ENCODE peak calls at places on chromosomes 4 and X, in six cellular contexts. One of them, this sample, is unnamed. For H3K36me3, the result is how much of the 10 kb centered on the place peaks cover.

GRCh38 chr4:156779774-156780173 is 191.8 kb downstream of the PDGFC start:
- DNase-seq in DND-41: no peak
- DNase-seq in neuronal stem cell: no peak
- DNase-seq in Karpas-422: no peak
- DNase-seq in astrocyte: peak
- DNase-seq in fibroblast of lung: peak
- DNase-seq in this sample: no peak

GRCh38 chr4:87525636-87526035 is 3.5 kb downstream of the SPARCL1 start:
- DNase-seq in astrocyte: peak
- DNase-seq in neuronal stem cell: no peak
- DNase-seq in fibroblast of lung: peak
- DNase-seq in Karpas-422: no peak
- DNase-seq in DND-41: no peak
- DNase-seq in this sample: no peak

GRCh38 chrX:139759637-139760036 is 51.7 kb upstream of the MCF2 start:
- DNase-seq in neuronal stem cell: peak
- DNase-seq in astrocyte: no peak
- DNase-seq in Karpas-422: peak
- DNase-seq in DND-41: no peak
- DNase-seq in fibroblast of lung: peak
- DNase-seq in this sample: no peak

GRCh38 chr4:98664959-98665358 is 6.5 kb upstream of the TSPAN5 start:
- DNase-seq in DND-41: peak
- DNase-seq in Karpas-422: no peak
- DNase-seq in fibroblast of lung: no peak
- DNase-seq in neuronal stem cell: no peak
- DNase-seq in astrocyte: no peak
- DNase-seq in this sample: no peak

GRCh38 chr4:4985844-4986243 is 33.4 kb downstream of the CYTL1 start:
- DNase-seq in DND-41: no peak
- DNase-seq in neuronal stem cell: no peak
- DNase-seq in astrocyte: no peak
- DNase-seq in Karpas-422: peak
- DNase-seq in fibroblast of lung: no peak
- DNase-seq in this sample: no peak

GRCh38 chr4:52861879-52862604 is at the start of gene RASL11B:
- DNase-seq in fibroblast of lung: peak
- DNase-seq in Karpas-422: no peak
- DNase-seq in neuronal stem cell: peak
- DNase-seq in astrocyte: peak
- DNase-seq in DND-41: no peak
- DNase-seq in this sample: peak

GRCh38 chr4:125115476-125115875 is 199.3 kb upstream of the FAT4 start:
- DNase-seq in Karpas-422: peak
- DNase-seq in neuronal stem cell: no peak
- DNase-seq in DND-41: no peak
- DNase-seq in astrocyte: peak
- DNase-seq in fibroblast of lung: peak
- DNase-seq in this sample: no peak

GRCh38 chr4:43564601-43565000 is 672.1 kb downstream of the GRXCR1 start:
- DNase-seq in astrocyte: no peak
- DNase-seq in Karpas-422: no peak
- DNase-seq in neuronal stem cell: no peak
- DNase-seq in DND-41: no peak
- DNase-seq in fibroblast of lung: no peak
- DNase-seq in this sample: no peak

GRCh38 chrX:44290718-44291117 is 52.8 kb downstream of the EFHC2 start:
- DNase-seq in Karpas-422: no peak
- DNase-seq in astrocyte: no peak
- DNase-seq in DND-41: no peak
- DNase-seq in neuronal stem cell: no peak
- DNase-seq in fibroblast of lung: no peak
- DNase-seq in this sample: no peak

GRCh38 chr4:168679397-168680176 is 182.7 kb downstream of the PALLD start:
- DNase-seq in Karpas-422: no peak
- DNase-seq in astrocyte: no peak
- DNase-seq in neuronal stem cell: no peak
- DNase-seq in DND-41: no peak
- DNase-seq in fibroblast of lung: no peak
- DNase-seq in this sample: no peak

GRCh38 chrX:119755981-119756533 is 2.3 kb upstream of the SOWAHD start:
- DNase-seq in astrocyte: no peak
- DNase-seq in fibroblast of lung: peak
- DNase-seq in DND-41: peak
- DNase-seq in Karpas-422: no peak
- DNase-seq in neuronal stem cell: no peak
- DNase-seq in this sample: no peak

GRCh38 chrX:57453901-57454300 is 137.9 kb upstream of the ZXDB start:
- DNase-seq in astrocyte: no peak
- DNase-seq in neuronal stem cell: no peak
- DNase-seq in fibroblast of lung: no peak
- DNase-seq in Karpas-422: peak
- DNase-seq in DND-41: peak
- DNase-seq in this sample: peak

GRCh38 chrX:131812847-131813825 is 210.0 kb upstream of the STK26 start:
- DNase-seq in fibroblast of lung: no peak
- DNase-seq in DND-41: peak
- DNase-seq in astrocyte: peak
- DNase-seq in Karpas-422: peak
- DNase-seq in neuronal stem cell: no peak
- DNase-seq in this sample: no peak

GRCh38 chr4:1133033-1133432 is 19.7 kb upstream of the RNF212 start:
- DNase-seq in Karpas-422: no peak
- DNase-seq in DND-41: no peak
- DNase-seq in astrocyte: no peak
- DNase-seq in neuronal stem cell: no peak
- DNase-seq in fibroblast of lung: no peak
- DNase-seq in this sample: no peak

GRCh38 chrX:5991393-5991792 is 237.3 kb downstream of the NLGN4X start:
- DNase-seq in DND-41: no peak
- DNase-seq in fibroblast of lung: no peak
- DNase-seq in Karpas-422: no peak
- DNase-seq in astrocyte: no peak
- DNase-seq in neuronal stem cell: no peak
- DNase-seq in this sample: no peak

GRCh38 chr4:77433102-77433733 is 172.4 kb upstream of the CXCL13 start:
- DNase-seq in neuronal stem cell: peak
- DNase-seq in DND-41: peak
- DNase-seq in fibroblast of lung: peak
- DNase-seq in astrocyte: peak
- DNase-seq in Karpas-422: peak
- DNase-seq in this sample: peak

GRCh38 chr4:52982246-52982950 is 120.3 kb downstream of the RASL11B start:
- DNase-seq in fibroblast of lung: peak
- DNase-seq in astrocyte: peak
- DNase-seq in Karpas-422: peak
- DNase-seq in DND-41: no peak
- DNase-seq in neuronal stem cell: peak
- DNase-seq in this sample: peak

GRCh38 chr4:141179474-141180026 is 41.1 kb upstream of the ZNF330 start:
- DNase-seq in Karpas-422: no peak
- DNase-seq in astrocyte: no peak
- DNase-seq in fibroblast of lung: no peak
- DNase-seq in neuronal stem cell: no peak
- DNase-seq in DND-41: no peak
- DNase-seq in this sample: no peak

GRCh38 chr4:76930721-76931481 is 18.7 kb upstream of the SEPTIN11 start:
- DNase-seq in astrocyte: no peak
- DNase-seq in neuronal stem cell: no peak
- DNase-seq in DND-41: no peak
- DNase-seq in fibroblast of lung: no peak
- DNase-seq in Karpas-422: no peak
- DNase-seq in this sample: no peak

GRCh38 chr4:169131556-169132208 is 121.6 kb upstream of the CBR4 start:
- DNase-seq in astrocyte: no peak
- DNase-seq in fibroblast of lung: no peak
- DNase-seq in Karpas-422: no peak
- DNase-seq in DND-41: no peak
- DNase-seq in neuronal stem cell: no peak
- DNase-seq in this sample: no peak

GRCh38 chr4:82753725-82754410 is 44.7 kb downstream of the SCD5 start:
- DNase-seq in astrocyte: no peak
- DNase-seq in Karpas-422: no peak
- DNase-seq in neuronal stem cell: no peak
- DNase-seq in DND-41: no peak
- DNase-seq in fibroblast of lung: peak
- DNase-seq in this sample: no peak
- H3K36me3 ChIP-seq in astrocyte: under half
- H3K36me3 ChIP-seq in Karpas-422: under half
- H3K36me3 ChIP-seq in neuronal stem cell: under half
- H3K36me3 ChIP-seq in DND-41: under half
- H3K36me3 ChIP-seq in fibroblast of lung: under half
- H3K36me3 ChIP-seq in this sample: under half

GRCh38 chrX:132956421-132957210 is 1.8 kb downstream of the HS6ST2 start:
- DNase-seq in fibroblast of lung: no peak
- DNase-seq in astrocyte: no peak
- DNase-seq in neuronal stem cell: no peak
- DNase-seq in Karpas-422: no peak
- DNase-seq in DND-41: no peak
- DNase-seq in this sample: no peak
- H3K9ac ChIP-seq in fibroblast of lung: no peak
- H3K9ac ChIP-seq in astrocyte: no peak
- H3K9ac ChIP-seq in neuronal stem cell: peak
- H3K9ac ChIP-seq in Karpas-422: no peak
- H3K9ac ChIP-seq in DND-41: peak
- H3K9ac ChIP-seq in this sample: peak

DNA sequence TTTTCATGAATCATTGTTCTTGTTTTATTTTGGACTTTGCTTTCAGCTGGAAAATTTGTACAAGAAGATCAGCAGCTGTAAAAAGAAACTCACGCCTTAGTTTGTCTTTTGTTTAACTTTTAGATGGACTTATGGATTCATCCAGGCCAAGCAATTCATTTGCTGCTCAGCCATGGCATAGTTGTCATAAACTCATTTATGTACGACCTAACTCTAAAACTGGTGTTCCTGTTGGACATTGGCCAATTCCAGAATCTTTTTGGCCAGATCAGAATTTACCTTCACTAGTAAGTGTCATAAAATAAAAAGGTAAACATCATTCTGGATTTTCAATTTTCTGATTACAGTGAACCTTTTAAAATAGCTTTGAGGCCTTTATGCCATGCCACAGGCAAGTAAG is 29.1 kb downstream of the INTS6L start:
- DNase-seq in Karpas-422: no peak
- DNase-seq in neuronal stem cell: no peak
- DNase-seq in fibroblast of lung: no peak
- DNase-seq in astrocyte: no peak
- DNase-seq in DND-41: no peak
- DNase-seq in this sample: no peak
- H3K36me3 ChIP-seq in Karpas-422: under half
- H3K36me3 ChIP-seq in neuronal stem cell: half or more
- H3K36me3 ChIP-seq in fibroblast of lung: under half
- H3K36me3 ChIP-seq in astrocyte: under half
- H3K36me3 ChIP-seq in DND-41: under half
- H3K36me3 ChIP-seq in this sample: under half

DNA sequence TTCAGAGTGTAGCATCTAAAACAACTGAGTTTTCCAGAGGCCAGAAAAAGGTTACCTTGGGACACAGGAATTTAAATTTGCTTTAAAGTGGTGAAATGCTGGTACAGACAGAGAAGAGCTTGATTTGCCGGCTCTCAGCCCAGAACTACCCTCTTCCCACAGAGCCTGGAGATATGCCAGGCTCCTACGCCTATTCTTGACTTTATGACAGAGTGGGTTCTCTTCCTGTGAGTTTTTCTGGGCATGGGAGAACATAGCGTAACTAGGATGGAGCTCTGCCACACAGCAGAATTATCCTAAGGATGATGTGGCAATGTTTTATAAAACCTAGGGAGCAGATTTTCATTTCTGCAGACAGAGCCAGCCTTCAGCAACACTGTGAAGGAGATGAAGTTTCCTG is 241.8 kb downstream of the GRIA3 start:
- DNase-seq in Karpas-422: no peak
- DNase-seq in neuronal stem cell: no peak
- DNase-seq in DND-41: no peak
- DNase-seq in astrocyte: peak
- DNase-seq in fibroblast of lung: peak
- DNase-seq in this sample: no peak
- H3K9ac ChIP-seq in Karpas-422: no peak
- H3K9ac ChIP-seq in neuronal stem cell: no peak
- H3K9ac ChIP-seq in DND-41: no peak
- H3K9ac ChIP-seq in astrocyte: no peak
- H3K9ac ChIP-seq in fibroblast of lung: no peak
- H3K9ac ChIP-seq in this sample: no peak